ENCODE peak calls at places on chromosomes 11 and 22, in ten cellular contexts. F, T, K, C, W, R, A, X, P and O are unnamed samples.

GRCh38 chr11:61791737-61792309 is 576 bp downstream of the TMEM258 start:
- DNase-seq in F (no peak), T (peak), K (no peak), C (peak), W (peak), R (peak), A (peak), X (peak), P (peak), O (peak)

GRCh38 chr22:24514241-24515024 is 19.3 kb downstream of the UPB1 start:
- DNase-seq in F (no peak), T (no peak), K (no peak), C (no peak), W (no peak), R (no peak), A (no peak), X (no peak), P (no peak), O (no peak)

GRCh38 chr11:108511851-108512474 is 13.8 kb upstream of the POGLUT3 start:
- DNase-seq in F (no peak), T (peak), K (no peak), C (peak), W (peak), R (no peak), A (peak), X (no peak), P (no peak), O (no peak)

GRCh38 chr22:49380095-49380827 is 447.4 kb downstream of the BRD1 start:
- DNase-seq in F (no peak), T (no peak), K (peak), C (no peak), W (no peak), R (no peak), A (no peak), X (no peak), P (no peak), O (no peak)

GRCh38 chr22:28711820-28712777 is 29.5 kb downstream of the CHEK2 start:
- DNase-seq in F (no peak), T (peak), K (no peak), C (peak), W (peak), R (peak), A (peak), X (no peak), P (no peak), O (peak)

GRCh38 chr22:49608660-49609059 is 219.0 kb downstream of the BRD1 start:
- DNase-seq in F (no peak), T (no peak), K (no peak), C (no peak), W (no peak), R (no peak), A (no peak), X (no peak), P (no peak), O (no peak)

GRCh38 chr22:23119492-23120414 is 22.0 kb downstream of the RSPH14 start:
- DNase-seq in F (no peak), T (no peak), K (no peak), C (no peak), W (no peak), R (peak), A (no peak), X (no peak), P (no peak), O (no peak)

GRCh38 chr11:30342736-30343166 is 19.8 kb downstream of the ARL14EP start:
- DNase-seq in F (no peak), T (no peak), K (no peak), C (no peak), W (no peak), R (no peak), A (no peak), X (no peak), P (no peak), O (no peak)

GRCh38 chr11:126113515-126113957 is 50.9 kb upstream of the CDON start:
- DNase-seq in F (peak), T (peak), K (peak), C (peak), W (peak), R (no peak), A (peak), X (peak), P (no peak), O (peak)

GRCh38 chr11:24422371-24422770 is 74.5 kb upstream of the LUZP2 start:
- DNase-seq in F (no peak), T (peak), K (no peak), C (no peak), W (peak), R (no peak), A (peak), X (no peak), P (no peak), O (no peak)

DNA sequence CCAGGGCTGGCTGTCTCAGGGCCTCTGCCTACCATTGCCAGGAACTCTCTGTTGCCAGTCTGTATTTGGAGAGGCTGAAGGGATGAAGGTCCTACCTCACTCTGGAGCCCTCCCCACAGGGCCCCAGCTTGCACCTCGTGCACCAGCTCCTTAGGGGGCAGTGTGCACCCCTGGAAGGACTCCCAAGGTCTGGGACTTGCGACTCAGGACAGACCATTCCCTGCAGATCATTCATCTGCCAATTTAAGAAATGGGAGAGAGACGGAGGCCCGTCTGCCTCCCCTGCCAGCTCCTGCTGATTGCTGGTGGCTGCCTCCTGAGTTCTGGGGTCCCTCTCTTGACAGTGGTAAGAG is 27.5 kb upstream of the MALAT1 start:
- DNase-seq in F (peak), T (peak), K (peak), C (peak), W (peak), R (peak), A (peak), X (peak), P (peak), O (peak)
- H3K4me3 ChIP-seq in F (peak), T (peak), K (peak), C (peak), W (no peak), R (no peak), A (peak), X (peak), P (no peak), O (no peak)

GRCh38 chr11:70660059-70660888 is 261.9 kb downstream of the CTTN start:
- DNase-seq in F (no peak), T (no peak), K (no peak), C (no peak), W (no peak), R (no peak), A (no peak), X (no peak), P (no peak), O (no peak)

GRCh38 chr11:70661763-70662501 is 263.6 kb downstream of the CTTN start:
- DNase-seq in F (no peak), T (peak), K (no peak), C (peak), W (peak), R (peak), A (peak), X (no peak), P (peak), O (peak)

GRCh38 chr11:70662691-70663098 is 264.4 kb downstream of the CTTN start:
- DNase-seq in F (no peak), T (no peak), K (no peak), C (no peak), W (no peak), R (peak), A (no peak), X (no peak), P (peak), O (no peak)

GRCh38 chr11:70663815-70664214 is 265.5 kb downstream of the CTTN start:
- DNase-seq in F (no peak), T (no peak), K (no peak), C (no peak), W (no peak), R (no peak), A (no peak), X (no peak), P (no peak), O (no peak)

GRCh38 chr11:70660889-70661197 is 262.5 kb downstream of the CTTN start:
- DNase-seq in F (no peak), T (no peak), K (no peak), C (no peak), W (no peak), R (no peak), A (no peak), X (no peak), P (no peak), O (no peak)
- H3K4me3 ChIP-seq in F (no peak), T (no peak), K (no peak), C (no peak), W (no peak), R (no peak), A (no peak), X (no peak), P (peak), O (no peak)

GRCh38 chr11:74682731-74683278 is 48.4 kb downstream of the CHRDL2 start:
- DNase-seq in F (peak), T (no peak), K (peak), C (no peak), W (no peak), R (peak), A (no peak), X (no peak), P (peak), O (no peak)

GRCh38 chr11:74684661-74685060 is 46.6 kb downstream of the CHRDL2 start:
- DNase-seq in F (no peak), T (no peak), K (peak), C (no peak), W (no peak), R (peak), A (no peak), X (no peak), P (no peak), O (no peak)

GRCh38 chr11:74681686-74682651 is 49.3 kb downstream of the CHRDL2 start:
- DNase-seq in F (peak), T (no peak), K (peak), C (no peak), W (no peak), R (no peak), A (peak), X (peak), P (no peak), O (no peak)

GRCh38 chr11:74683941-74684481 is 47.2 kb downstream of the CHRDL2 start:
- DNase-seq in F (peak), T (no peak), K (peak), C (peak), W (no peak), R (peak), A (peak), X (no peak), P (peak), O (no peak)

GRCh38 chr11:74683279-74683871 is 47.9 kb downstream of the CHRDL2 start:
- DNase-seq in F (peak), T (peak), K (peak), C (no peak), W (no peak), R (peak), A (peak), X (no peak), P (peak), O (no peak)
- H3K4me3 ChIP-seq in F (peak), T (peak), K (peak), C (peak), W (peak), R (peak), A (peak), X (peak), P (peak), O (no peak)

GRCh38 chr11:65639623-65640482 is 2.0 kb downstream of the SIPA1 start:
- DNase-seq in F (no peak), T (no peak), K (no peak), C (no peak), W (no peak), R (no peak), A (no peak), X (peak), P (no peak), O (no peak)

GRCh38 chr11:65641233-65642013 is 3.5 kb downstream of the SIPA1 start:
- DNase-seq in F (no peak), T (no peak), K (no peak), C (no peak), W (no peak), R (no peak), A (no peak), X (no peak), P (no peak), O (no peak)

GRCh38 chr11:65643971-65644370 is 6.1 kb downstream of the SIPA1 start:
- DNase-seq in F (no peak), T (no peak), K (no peak), C (no peak), W (no peak), R (peak), A (no peak), X (no peak), P (peak), O (no peak)

GRCh38 chr11:65640483-65641207 is 2.7 kb downstream of the SIPA1 start:
- DNase-seq in F (no peak), T (no peak), K (peak), C (no peak), W (no peak), R (no peak), A (no peak), X (peak), P (no peak), O (no peak)

GRCh38 chr11:65642014-65642671 is 4.2 kb downstream of the SIPA1 start:
- DNase-seq in F (no peak), T (no peak), K (no peak), C (no peak), W (no peak), R (peak), A (no peak), X (no peak), P (peak), O (no peak)
- H3K4me3 ChIP-seq in F (peak), T (no peak), K (peak), C (no peak), W (peak), R (peak), A (no peak), X (no peak), P (peak), O (no peak)

GRCh38 chr22:18075101-18075730 is 2.6 kb upstream of the PEX26 start:
- DNase-seq in F (no peak), T (no peak), K (peak), C (no peak), W (no peak), R (no peak), A (no peak), X (no peak), P (no peak), O (no peak)

GRCh38 chr22:18077087-18077638 is 627 bp upstream of the PEX26 start:
- DNase-seq in F (no peak), T (no peak), K (no peak), C (no peak), W (no peak), R (no peak), A (no peak), X (no peak), P (no peak), O (no peak)

GRCh38 chr22:18077639-18078328 is at the start of gene PEX26:
- DNase-seq in F (peak), T (peak), K (peak), C (peak), W (peak), R (peak), A (peak), X (peak), P (peak), O (peak)

GRCh38 chr22:18078329-18079041 is 695 bp downstream of the PEX26 start:
- DNase-seq in F (no peak), T (peak), K (peak), C (peak), W (no peak), R (peak), A (peak), X (no peak), P (peak), O (peak)

DNA sequence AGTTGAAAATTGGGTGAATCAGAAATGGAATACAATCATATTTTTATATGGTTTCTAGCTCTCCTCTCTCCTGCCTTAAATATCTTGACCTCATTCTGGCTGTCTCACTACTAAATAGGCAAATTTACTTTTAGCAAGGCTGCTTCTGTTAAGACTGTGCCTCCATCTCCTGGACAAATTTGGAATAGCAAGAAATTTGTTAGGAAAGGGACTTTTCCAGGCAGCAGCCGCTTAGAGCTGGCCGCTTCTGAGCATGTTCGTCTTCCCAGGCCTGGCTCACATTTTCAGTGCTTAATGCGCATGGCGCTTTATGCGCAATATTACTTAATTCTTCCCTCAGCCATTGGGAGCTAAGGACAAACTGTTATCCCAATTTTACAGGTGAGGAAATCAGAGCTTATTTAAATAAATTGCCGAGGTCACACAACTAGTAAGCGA is 1.7 kb upstream of the PEX26 start:
- DNase-seq in F (no peak), T (peak), K (peak), C (peak), W (peak), R (peak), A (peak), X (peak), P (peak), O (peak)
- H3K4me3 ChIP-seq in F (peak), T (no peak), K (no peak), C (peak), W (no peak), R (no peak), A (peak), X (peak), P (no peak), O (no peak)

DNA sequence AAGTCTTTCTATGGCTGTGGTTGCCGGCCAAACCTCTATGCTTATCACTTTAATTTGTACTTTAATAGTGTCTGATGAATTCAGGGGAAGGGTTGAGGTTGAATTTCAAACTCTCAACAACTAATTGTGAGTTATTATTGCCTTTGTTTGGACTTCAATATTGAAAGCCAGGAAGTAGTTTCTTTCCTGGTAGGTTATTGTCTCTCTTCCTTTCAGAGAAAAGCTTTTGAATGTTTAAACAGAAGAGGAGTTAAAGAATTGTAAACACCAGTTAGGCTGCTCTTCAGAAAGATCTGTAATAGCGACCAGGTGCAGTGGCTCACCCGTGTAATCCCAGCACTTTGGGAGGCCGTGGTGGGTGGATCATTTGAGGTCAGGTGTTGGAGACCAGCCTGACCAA is 22.2 kb downstream of the NNMT start:
- DNase-seq in F (no peak), T (no peak), K (no peak), C (no peak), W (peak), R (no peak), A (peak), X (no peak), P (peak), O (no peak)
- H3K4me3 ChIP-seq in F (no peak), T (no peak), K (no peak), C (no peak), W (no peak), R (no peak), A (no peak), X (no peak), P (peak), O (no peak)

GRCh38 chr11:69294621-69295078 is 695 bp downstream of the MYEOV start:
- DNase-seq in F (no peak), T (no peak), K (no peak), C (no peak), W (no peak), R (no peak), A (no peak), X (no peak), P (no peak), O (no peak)
- H3K4me3 ChIP-seq in F (no peak), T (no peak), K (no peak), C (no peak), W (no peak), R (no peak), A (no peak), X (no peak), P (no peak), O (no peak)

GRCh38 chr11:88171982-88172381 is 3.3 kb downstream of the RAB38 start:
- DNase-seq in F (no peak), T (no peak), K (no peak), C (no peak), W (no peak), R (no peak), A (no peak), X (no peak), P (no peak), O (no peak)

GRCh38 chr11:88174627-88175003 is 628 bp downstream of the RAB38 start:
- DNase-seq in F (peak), T (peak), K (peak), C (peak), W (peak), R (peak), A (peak), X (peak), P (peak), O (peak)

GRCh38 chr11:88175707-88176066 is 444 bp upstream of the RAB38 start:
- DNase-seq in F (no peak), T (no peak), K (no peak), C (no peak), W (peak), R (peak), A (peak), X (no peak), P (peak), O (no peak)

GRCh38 chr11:88178211-88178610 is 3.0 kb upstream of the RAB38 start:
- DNase-seq in F (no peak), T (peak), K (no peak), C (peak), W (peak), R (no peak), A (peak), X (no peak), P (no peak), O (no peak)

DNA sequence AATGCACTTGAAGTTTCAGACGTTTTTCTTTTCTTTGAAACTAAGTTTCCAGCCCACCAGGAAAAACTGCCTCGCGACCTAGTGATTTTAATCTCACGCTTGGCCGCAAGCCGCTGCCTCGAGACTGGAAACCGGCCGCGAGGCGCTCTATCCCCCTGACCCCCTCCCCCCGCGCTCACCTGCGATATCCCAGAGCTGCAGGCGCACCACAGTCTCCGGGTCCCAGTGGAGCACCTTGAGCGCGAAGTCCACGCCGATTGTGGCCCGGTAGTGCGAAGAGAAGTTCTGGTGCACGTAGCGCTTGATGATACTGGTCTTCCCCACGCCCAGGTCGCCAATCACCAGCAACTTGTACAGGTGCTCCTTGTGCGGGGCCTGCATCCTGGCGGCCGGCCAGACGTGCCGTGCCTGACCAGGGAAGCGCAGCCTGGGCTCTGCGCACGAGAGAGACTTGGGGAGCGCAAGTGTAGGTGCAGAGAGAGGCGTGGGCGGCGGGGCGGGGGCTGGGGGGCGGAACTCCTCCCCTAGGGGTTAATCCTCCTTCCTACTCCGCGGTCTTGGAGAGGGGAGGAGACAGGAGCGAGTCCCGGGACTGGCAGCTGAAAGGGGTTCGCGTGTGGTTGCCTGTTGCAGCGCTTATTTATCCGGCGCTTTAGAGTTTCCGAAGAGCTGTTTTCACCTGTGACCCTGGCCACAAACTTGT is at the start of gene RAB38:
- DNase-seq in F (no peak), T (peak), K (peak), C (no peak), W (peak), R (peak), A (peak), X (no peak), P (peak), O (no peak)
- H3K4me3 ChIP-seq in F (peak), T (peak), K (peak), C (peak), W (peak), R (peak), A (peak), X (peak), P (peak), O (peak)